ENCODE peak calls at places on chromosomes 12 and 14, in eight cellular contexts. Q, H, C, G, P, S, L and D are unnamed samples.

GRCh38 chr14:71206766-71207371 is 299.6 kb downstream of the PCNX1 start:
- DNase-seq in S (peak; percentile 97), P (peak; percentile 85), Q (no peak), H (no peak), G (peak; percentile 85), L (peak; percentile 58), C (no peak), D (no peak)

GRCh38 chr14:74514471-74514932 is 20.9 kb downstream of the ISCA2 start:
- DNase-seq in G (no peak), H (no peak), L (no peak), S (peak; percentile 80), Q (no peak), P (no peak), C (no peak), D (no peak)

GRCh38 chr14:104436047-104436531 is 143.5 kb upstream of the C14orf180 start:
- DNase-seq in Q (no peak), P (peak; percentile 63), C (no peak), H (no peak), G (no peak), S (peak; percentile 12), L (peak; percentile 29), D (no peak)

GRCh38 chr12:51752490-51752889 is 96.0 kb downstream of the FIGNL2 start:
- DNase-seq in P (peak; percentile 41), Q (no peak), G (peak; percentile 33), L (no peak), H (no peak), C (no peak), S (peak; percentile 95), D (no peak)

GRCh38 chr14:99009875-99010274 is 262.1 kb downstream of the BCL11B start:
- DNase-seq in H (peak; percentile 18), P (no peak), L (no peak), G (no peak), C (no peak), Q (no peak), S (no peak), D (no peak)

GRCh38 chr12:12954361-12954760 is 2.4 kb upstream of the GPRC5D start:
- DNase-seq in L (no peak), Q (no peak), G (no peak), S (peak; percentile 46), H (no peak), C (no peak), P (no peak), D (no peak)

GRCh38 chr14:21106506-21107359 is 5.9 kb downstream of the TMEM253 start:
- DNase-seq in C (no peak), L (no peak), Q (peak; percentile 78), H (peak; percentile 78), P (peak; percentile 90), S (peak; percentile 85), G (peak; percentile 81), D (no peak)

GRCh38 chr14:105497671-105498429 is 6.8 kb downstream of the TEDC1 start:
- DNase-seq in L (no peak), S (no peak), G (no peak), C (peak; percentile 18), Q (no peak), H (no peak), P (no peak), D (no peak)

GRCh38 chr12:109307051-109307450 is 2.0 kb downstream of the FOXN4 start:
- DNase-seq in L (no peak), H (no peak), Q (no peak), S (no peak), C (no peak), P (no peak), G (no peak), D (no peak)

GRCh38 chr12:60977966-60978365 is 1282.2 kb upstream of the USP15 start:
- DNase-seq in S (no peak), C (no peak), P (no peak), H (no peak), L (no peak), Q (no peak), G (peak; percentile 24), D (no peak)

GRCh38 chr14:58740584-58740983 is 102.8 kb downstream of the DACT1 start:
- DNase-seq in L (no peak), C (no peak), G (no peak), Q (no peak), H (no peak), S (no peak), P (peak; percentile 53), D (no peak)

GRCh38 chr12:95412826-95413311 is 61.1 kb upstream of the METAP2 start:
- DNase-seq in S (peak; percentile 98), H (no peak), C (no peak), P (no peak), Q (no peak), G (peak; percentile 92), L (no peak), D (no peak)

GRCh38 chr14:74522740-74523139 is 29.2 kb downstream of the ISCA2 start:
- DNase-seq in P (no peak), S (no peak), C (no peak), G (no peak), Q (no peak), L (no peak), H (no peak), D (no peak)

GRCh38 chr12:121630791-121631190 is 4.5 kb downstream of the ORAI1 start:
- DNase-seq in Q (no peak), H (no peak), L (no peak), S (no peak), P (no peak), G (no peak), C (no peak), D (no peak)

GRCh38 chr12:127230843-127231260 is 1036.1 kb upstream of the TMEM132C start:
- DNase-seq in P (no peak), C (no peak), Q (no peak), G (peak; percentile 99), S (peak; percentile 96), L (peak; percentile 1), H (no peak), D (no peak)

GRCh38 chr14:68099348-68100045 is 279.9 kb downstream of the RAD51B start:
- DNase-seq in P (no peak), C (no peak), L (no peak), G (no peak), Q (no peak), S (no peak), H (no peak), D (no peak)